ENCODE peak calls at places on chromosomes 3 and 15, in six cellular contexts. L is glutamatergic neuron, Q is psoas muscle, Y is choroid plexus epithelial cell, V is cardiac muscle cell, N is fibroblast of mammary gland. R is an unnamed sample.

GRCh38 chr3:131348911-131349310 is 32.7 kb upstream of the NUDT16 start:
- DNase-seq in L (no peak), Q (no peak), N (no peak), V (no peak), Y (no peak), R (no peak)

GRCh38 chr3:146498002-146498736 is 28.8 kb upstream of the PLSCR2 start:
- DNase-seq in Y (no peak), L (no peak), N (no peak), Q (no peak), V (no peak), R (no peak)

GRCh38 chr3:10602769-10603768 is 97.7 kb upstream of the ATP2B2 start:
- DNase-seq in V (no peak), Q (no peak), N (no peak), L (no peak), Y (no peak), R (no peak)

GRCh38 chr15:36544518-36545383 is 34.7 kb upstream of the CDIN1 start:
- DNase-seq in Y (no peak), V (no peak), N (no peak), L (no peak), Q (no peak), R (no peak)

GRCh38 chr3:135325096-135325495 is 530.0 kb downstream of the EPHB1 start:
- DNase-seq in V (no peak), Y (no peak), N (no peak), L (no peak), Q (no peak), R (no peak)

GRCh38 chr15:89740137-89740536 is 10.9 kb downstream of the MESP1 start:
- DNase-seq in L (no peak), Q (no peak), Y (peak; percentile 85), N (peak; percentile 75), V (peak; percentile 83), R (no peak)

GRCh38 chr15:83904107-83904720 is 250.3 kb downstream of the ADAMTSL3 start:
- DNase-seq in V (peak; percentile 88), L (no peak), Q (no peak), Y (peak; percentile 95), N (peak; percentile 93), R (no peak)

GRCh38 chr15:77529394-77530159 is 103.1 kb downstream of the LINGO1 start:
- DNase-seq in L (no peak), N (no peak), V (no peak), Y (no peak), Q (no peak), R (no peak)

GRCh38 chr3:129276385-129276784 is 2.3 kb upstream of the HMCES start:
- DNase-seq in Y (no peak), L (no peak), N (no peak), V (no peak), Q (no peak), R (no peak)

GRCh38 chr3:71753716-71754609 is at the start of gene GPR27:
- DNase-seq in Y (peak; percentile 35), V (peak; percentile 64), Q (peak; percentile 17), L (peak; percentile 57), N (peak; percentile 31), R (no peak)

GRCh38 chr3:54322354-54322753 is 200.0 kb downstream of the CACNA2D3 start:
- DNase-seq in Q (no peak), L (no peak), V (no peak), Y (no peak), N (no peak), R (no peak)

GRCh38 chr3:54822206-54822605 is 105.7 kb downstream of the LRTM1 start:
- DNase-seq in Y (peak; percentile 57), N (peak; percentile 6), Q (no peak), L (no peak), V (peak; percentile 48), R (no peak)

GRCh38 chr15:68340711-68341671 is 63.4 kb downstream of the FEM1B start:
- DNase-seq in Q (no peak), N (no peak), V (no peak), Y (peak; percentile 79), L (no peak), R (no peak)

GRCh38 chr3:181880339-181880738 is 168.6 kb downstream of the SOX2 start:
- DNase-seq in N (no peak), V (peak; percentile 6), Y (no peak), L (no peak), Q (no peak), R (no peak)

GRCh38 chr15:77773003-77773402 is 140.3 kb upstream of the LINGO1 start:
- DNase-seq in Y (no peak), Q (no peak), N (no peak), V (no peak), L (no peak), R (no peak)

GRCh38 chr3:49673715-49674490 is at the start of gene APEH:
- DNase-seq in Y (peak; percentile 98), L (peak; percentile 99), Q (peak; percentile 99), V (peak; percentile 99), N (peak; percentile 95), R (peak; percentile 85)

GRCh38 chr3:133328373-133328772 is 71.5 kb upstream of the BFSP2 start:
- DNase-seq in V (no peak), N (no peak), Q (no peak), Y (no peak), L (no peak), R (no peak)

GRCh38 chr3:186259612-186260383 is 102.2 kb downstream of the DGKG start:
- DNase-seq in Y (peak; percentile 84), N (peak; percentile 88), L (peak; percentile 85), Q (peak; percentile 55), V (peak; percentile 66), R (no peak)

GRCh38 chr15:40930430-40931299 is 1.5 kb downstream of the DLL4 start:
- DNase-seq in Q (peak; percentile 57), N (no peak), L (peak; percentile 75), V (peak; percentile 47), Y (peak; percentile 36), R (no peak)

GRCh38 chr15:57310876-57311275 is 65.4 kb upstream of the CGNL1 start:
- DNase-seq in Q (no peak), Y (no peak), V (no peak), N (no peak), L (no peak), R (no peak)

GRCh38 chr15:33310481-33311311 is at the start of gene RYR3:
- DNase-seq in Y (peak; percentile 32), L (peak; percentile 71), V (peak; percentile 30), N (peak; percentile 16), Q (peak; percentile 43), R (no peak)

GRCh38 chr3:110413807-110414748 is 657.5 kb upstream of the NECTIN3 start:
- DNase-seq in V (peak; percentile 89), Q (no peak), N (peak; percentile 74), Y (peak; percentile 91), L (no peak), R (no peak)

GRCh38 chr15:63371297-63371918 is 10.2 kb downstream of the CA12 start:
- DNase-seq in Q (peak; percentile 20), V (peak; percentile 66), N (peak; percentile 96), L (no peak), Y (peak; percentile 84), R (no peak)

GRCh38 chr3:4752201-4753072 is 226.8 kb upstream of the BHLHE40 start:
- DNase-seq in V (peak; percentile 37), Q (no peak), N (no peak), L (no peak), Y (peak; percentile 79), R (no peak)

GRCh38 chr3:128423525-128424147 is 43.1 kb downstream of the DNAJB8 start:
- DNase-seq in V (no peak), N (no peak), L (peak; percentile 6), Q (no peak), Y (no peak), R (no peak)

GRCh38 chr15:86620113-86620512 is 540.4 kb downstream of the AGBL1 start:
- DNase-seq in N (no peak), Y (no peak), Q (no peak), L (no peak), V (no peak), R (no peak)

GRCh38 chr3:60080648-60081047 is 1030.8 kb upstream of the CFAP20DC start:
- DNase-seq in L (no peak), N (no peak), V (no peak), Y (no peak), Q (no peak), R (no peak)

GRCh38 chr15:59160880-59161593 is 45.6 kb upstream of the LDHAL6B start:
- DNase-seq in N (no peak), L (peak; percentile 67), V (peak; percentile 13), Q (no peak), Y (peak; percentile 46), R (no peak)
- TF ChIP-seq CTCF in N (peak; percentile 47), L (no peak), V (peak; percentile 39), Q (peak; percentile 24), Y (peak; percentile 77), R (no peak)

GRCh38 chr15:39599871-39600270 is 19.0 kb downstream of the THBS1 start:
- DNase-seq in V (peak; percentile 3), Q (no peak), Y (no peak), N (peak; percentile 32), L (no peak), R (no peak)

GRCh38 chr15:39598958-39599845 is 18.3 kb downstream of the THBS1 start:
- DNase-seq in N (peak; percentile 48), V (peak; percentile 33), Q (no peak), Y (no peak), L (no peak), R (no peak)

GRCh38 chr15:39605146-39605545 is 24.3 kb downstream of the THBS1 start:
- DNase-seq in Q (no peak), L (no peak), V (no peak), N (no peak), Y (no peak), R (no peak)

GRCh38 chr15:39598186-39598850 is 17.4 kb downstream of the THBS1 start:
- DNase-seq in L (no peak), V (peak; percentile 59), Y (no peak), Q (no peak), N (peak; percentile 65), R (no peak)

GRCh38 chr15:39602143-39602542 is 21.3 kb downstream of the THBS1 start:
- DNase-seq in Y (no peak), L (no peak), V (no peak), Q (no peak), N (no peak), R (no peak)
- TF ChIP-seq CTCF in Y (peak; percentile 7), L (no peak), V (no peak), Q (no peak), N (peak; percentile 6), R (no peak)

GRCh38 chr3:126134219-126134975 is 46.0 kb downstream of the ALDH1L1 start:
- DNase-seq in Y (peak; percentile 62), Q (peak; percentile 73), L (peak; percentile 83), V (peak; percentile 68), N (peak; percentile 45), R (no peak)
- TF ChIP-seq CTCF in Y (peak; percentile 84), Q (peak; percentile 82), L (peak; percentile 76), V (peak; percentile 75), N (peak; percentile 65), R (no peak)

GRCh38 chr3:120147072-120147871 is 53.0 kb upstream of the GSK3B start:
- DNase-seq in Q (no peak), Y (no peak), V (no peak), N (no peak), L (no peak), R (no peak)

GRCh38 chr3:120145498-120146285 is 51.4 kb upstream of the GSK3B start:
- DNase-seq in N (peak; percentile 58), L (no peak), Y (peak; percentile 56), V (no peak), Q (no peak), R (no peak)

GRCh38 chr3:120142236-120142635 is 48.0 kb upstream of the GSK3B start:
- DNase-seq in V (no peak), N (no peak), L (no peak), Y (no peak), Q (no peak), R (no peak)

GRCh38 chr3:120143676-120144075 is 49.4 kb upstream of the GSK3B start:
- DNase-seq in Y (no peak), V (no peak), L (no peak), N (no peak), Q (no peak), R (no peak)

GRCh38 chr3:120144267-120144666 is 50.0 kb upstream of the GSK3B start:
- DNase-seq in L (no peak), V (peak; percentile 54), Y (peak; percentile 38), Q (no peak), N (no peak), R (no peak)
- TF ChIP-seq CTCF in L (no peak), V (no peak), Y (no peak), Q (no peak), N (no peak), R (no peak)